ENCODE peak calls at places on chromosomes 11 and 22, in five cellular contexts. One of them, this sample, is unnamed.

GRCh38 chr11:134668076-134668475 is 256.0 kb upstream of the B3GAT1 start:
- DNase-seq in NB4: no peak
- DNase-seq in stimulated activated CD4-positive, alpha-beta T cell treated with anti-CD3 and anti-CD28 coated beads, Interleukin-1b, Interleukin-23, amount 100 ng/mL, for 1 hour: no peak
- DNase-seq in NCI-H1105 treated with DMSO at 0.1 percent for 48 hours: no peak
- DNase-seq in HT1080: no peak
- DNase-seq in this sample: no peak

GRCh38 chr11:4146070-4146764 is 51.6 kb downstream of the RRM1 start:
- DNase-seq in NB4: no peak
- DNase-seq in HT1080: no peak
- DNase-seq in stimulated activated CD4-positive, alpha-beta T cell treated with anti-CD3 and anti-CD28 coated beads, Interleukin-1b, Interleukin-23, amount 100 ng/mL, for 1 hour: no peak
- DNase-seq in NCI-H1105 treated with DMSO at 0.1 percent for 48 hours: no peak
- DNase-seq in this sample: no peak

GRCh38 chr22:23518381-23519187 is 61.5 kb downstream of the IGLL1 start:
- DNase-seq in NCI-H1105 treated with DMSO at 0.1 percent for 48 hours: no peak
- DNase-seq in stimulated activated CD4-positive, alpha-beta T cell treated with anti-CD3 and anti-CD28 coated beads, Interleukin-1b, Interleukin-23, amount 100 ng/mL, for 1 hour: no peak
- DNase-seq in NB4: no peak
- DNase-seq in HT1080: no peak
- DNase-seq in this sample: no peak

GRCh38 chr11:64173616-64174355 is 7.9 kb upstream of the MACROD1 start:
- DNase-seq in NB4: peak; percentile 56
- DNase-seq in NCI-H1105 treated with DMSO at 0.1 percent for 48 hours: no peak
- DNase-seq in HT1080: no peak
- DNase-seq in stimulated activated CD4-positive, alpha-beta T cell treated with anti-CD3 and anti-CD28 coated beads, Interleukin-1b, Interleukin-23, amount 100 ng/mL, for 1 hour: no peak
- DNase-seq in this sample: no peak

GRCh38 chr22:37401401-37401859 is 25.8 kb downstream of the ELFN2 start:
- DNase-seq in NCI-H1105 treated with DMSO at 0.1 percent for 48 hours: no peak
- DNase-seq in stimulated activated CD4-positive, alpha-beta T cell treated with anti-CD3 and anti-CD28 coated beads, Interleukin-1b, Interleukin-23, amount 100 ng/mL, for 1 hour: no peak
- DNase-seq in NB4: no peak
- DNase-seq in HT1080: no peak
- DNase-seq in this sample: no peak

GRCh38 chr22:33921576-33922181 is 1.4 kb upstream of the LARGE1 start:
- DNase-seq in NCI-H1105 treated with DMSO at 0.1 percent for 48 hours: peak; percentile 67
- DNase-seq in stimulated activated CD4-positive, alpha-beta T cell treated with anti-CD3 and anti-CD28 coated beads, Interleukin-1b, Interleukin-23, amount 100 ng/mL, for 1 hour: no peak
- DNase-seq in NB4: peak; percentile 31
- DNase-seq in HT1080: peak; percentile 25
- DNase-seq in this sample: peak; percentile 22

GRCh38 chr11:12188548-12189317 is 78.3 kb downstream of the MICAL2 start:
- DNase-seq in HT1080: no peak
- DNase-seq in stimulated activated CD4-positive, alpha-beta T cell treated with anti-CD3 and anti-CD28 coated beads, Interleukin-1b, Interleukin-23, amount 100 ng/mL, for 1 hour: no peak
- DNase-seq in NB4: no peak
- DNase-seq in NCI-H1105 treated with DMSO at 0.1 percent for 48 hours: no peak
- DNase-seq in this sample: no peak

GRCh38 chr11:119427279-119427678 is 4.3 kb upstream of the THY1 start:
- DNase-seq in NCI-H1105 treated with DMSO at 0.1 percent for 48 hours: no peak
- DNase-seq in HT1080: peak; percentile 11
- DNase-seq in NB4: peak; percentile 47
- DNase-seq in stimulated activated CD4-positive, alpha-beta T cell treated with anti-CD3 and anti-CD28 coated beads, Interleukin-1b, Interleukin-23, amount 100 ng/mL, for 1 hour: no peak
- DNase-seq in this sample: no peak

GRCh38 chr11:19595840-19596751 is 116.5 kb upstream of the NAV2 start:
- DNase-seq in HT1080: peak; percentile 70
- DNase-seq in stimulated activated CD4-positive, alpha-beta T cell treated with anti-CD3 and anti-CD28 coated beads, Interleukin-1b, Interleukin-23, amount 100 ng/mL, for 1 hour: no peak
- DNase-seq in NB4: no peak
- DNase-seq in NCI-H1105 treated with DMSO at 0.1 percent for 48 hours: no peak
- DNase-seq in this sample: no peak

GRCh38 chr11:121439337-121439736 is 12.8 kb upstream of the SORL1 start:
- DNase-seq in stimulated activated CD4-positive, alpha-beta T cell treated with anti-CD3 and anti-CD28 coated beads, Interleukin-1b, Interleukin-23, amount 100 ng/mL, for 1 hour: no peak
- DNase-seq in NB4: no peak
- DNase-seq in NCI-H1105 treated with DMSO at 0.1 percent for 48 hours: no peak
- DNase-seq in HT1080: no peak
- DNase-seq in this sample: no peak

GRCh38 chr11:130318031-130318673 is 3.4 kb upstream of the ZBTB44 start:
- DNase-seq in NB4: no peak
- DNase-seq in stimulated activated CD4-positive, alpha-beta T cell treated with anti-CD3 and anti-CD28 coated beads, Interleukin-1b, Interleukin-23, amount 100 ng/mL, for 1 hour: no peak
- DNase-seq in NCI-H1105 treated with DMSO at 0.1 percent for 48 hours: no peak
- DNase-seq in HT1080: no peak
- DNase-seq in this sample: no peak

GRCh38 chr11:61959678-61960077 is 7.8 kb downstream of the FTH1 start:
- DNase-seq in NCI-H1105 treated with DMSO at 0.1 percent for 48 hours: no peak
- DNase-seq in NB4: no peak
- DNase-seq in stimulated activated CD4-positive, alpha-beta T cell treated with anti-CD3 and anti-CD28 coated beads, Interleukin-1b, Interleukin-23, amount 100 ng/mL, for 1 hour: no peak
- DNase-seq in HT1080: no peak
- DNase-seq in this sample: no peak

GRCh38 chr11:102495161-102496042 is 35.1 kb downstream of the MMP7 start:
- DNase-seq in NB4: peak; percentile 84
- DNase-seq in HT1080: peak; percentile 71
- DNase-seq in NCI-H1105 treated with DMSO at 0.1 percent for 48 hours: peak; percentile 88
- DNase-seq in stimulated activated CD4-positive, alpha-beta T cell treated with anti-CD3 and anti-CD28 coated beads, Interleukin-1b, Interleukin-23, amount 100 ng/mL, for 1 hour: no peak
- DNase-seq in this sample: peak; percentile 51

GRCh38 chr11:65558785-65559509 is 788 bp upstream of the LTBP3 start:
- DNase-seq in NCI-H1105 treated with DMSO at 0.1 percent for 48 hours: no peak
- DNase-seq in HT1080: peak; percentile 64
- DNase-seq in NB4: no peak
- DNase-seq in stimulated activated CD4-positive, alpha-beta T cell treated with anti-CD3 and anti-CD28 coated beads, Interleukin-1b, Interleukin-23, amount 100 ng/mL, for 1 hour: no peak
- DNase-seq in this sample: no peak

GRCh38 chr22:42436402-42436801 is 4.2 kb upstream of the NFAM1 start:
- DNase-seq in NB4: no peak
- DNase-seq in HT1080: no peak
- DNase-seq in stimulated activated CD4-positive, alpha-beta T cell treated with anti-CD3 and anti-CD28 coated beads, Interleukin-1b, Interleukin-23, amount 100 ng/mL, for 1 hour: no peak
- DNase-seq in NCI-H1105 treated with DMSO at 0.1 percent for 48 hours: peak; percentile 67
- DNase-seq in this sample: no peak

GRCh38 chr11:13143486-13144297 is 133.9 kb upstream of the BMAL1 start:
- DNase-seq in stimulated activated CD4-positive, alpha-beta T cell treated with anti-CD3 and anti-CD28 coated beads, Interleukin-1b, Interleukin-23, amount 100 ng/mL, for 1 hour: no peak
- DNase-seq in NCI-H1105 treated with DMSO at 0.1 percent for 48 hours: no peak
- DNase-seq in HT1080: no peak
- DNase-seq in NB4: no peak
- DNase-seq in this sample: no peak

GRCh38 chr11:46352063-46352841 is 5.0 kb downstream of the DGKZ start:
- DNase-seq in NCI-H1105 treated with DMSO at 0.1 percent for 48 hours: no peak
- DNase-seq in NB4: peak; percentile 76
- DNase-seq in stimulated activated CD4-positive, alpha-beta T cell treated with anti-CD3 and anti-CD28 coated beads, Interleukin-1b, Interleukin-23, amount 100 ng/mL, for 1 hour: peak; percentile 47
- DNase-seq in HT1080: no peak
- DNase-seq in this sample: peak; percentile 86

GRCh38 chr11:74018331-74019005 is 9.6 kb upstream of the UCP3 start:
- DNase-seq in NB4: peak; percentile 41
- DNase-seq in NCI-H1105 treated with DMSO at 0.1 percent for 48 hours: no peak
- DNase-seq in HT1080: no peak
- DNase-seq in stimulated activated CD4-positive, alpha-beta T cell treated with anti-CD3 and anti-CD28 coated beads, Interleukin-1b, Interleukin-23, amount 100 ng/mL, for 1 hour: no peak
- DNase-seq in this sample: no peak

GRCh38 chr11:42967653-42968052 is 344.1 kb upstream of the API5 start:
- DNase-seq in NB4: no peak
- DNase-seq in HT1080: no peak
- DNase-seq in NCI-H1105 treated with DMSO at 0.1 percent for 48 hours: peak; percentile 55
- DNase-seq in stimulated activated CD4-positive, alpha-beta T cell treated with anti-CD3 and anti-CD28 coated beads, Interleukin-1b, Interleukin-23, amount 100 ng/mL, for 1 hour: no peak
- DNase-seq in this sample: no peak

GRCh38 chr11:111627591-111627990 is 25.3 kb downstream of the SIK2 start:
- DNase-seq in HT1080: no peak
- DNase-seq in stimulated activated CD4-positive, alpha-beta T cell treated with anti-CD3 and anti-CD28 coated beads, Interleukin-1b, Interleukin-23, amount 100 ng/mL, for 1 hour: no peak
- DNase-seq in NB4: no peak
- DNase-seq in NCI-H1105 treated with DMSO at 0.1 percent for 48 hours: no peak
- DNase-seq in this sample: no peak

GRCh38 chr11:107563702-107564101 is 1.8 kb downstream of the ALKBH8 start:
- DNase-seq in NCI-H1105 treated with DMSO at 0.1 percent for 48 hours: peak; percentile 44
- DNase-seq in NB4: peak; percentile 72
- DNase-seq in stimulated activated CD4-positive, alpha-beta T cell treated with anti-CD3 and anti-CD28 coated beads, Interleukin-1b, Interleukin-23, amount 100 ng/mL, for 1 hour: no peak
- DNase-seq in HT1080: peak; percentile 85
- DNase-seq in this sample: peak; percentile 58

GRCh38 chr11:12704049-12704448 is 29.8 kb downstream of the TEAD1 start:
- DNase-seq in HT1080: peak; percentile 30
- DNase-seq in stimulated activated CD4-positive, alpha-beta T cell treated with anti-CD3 and anti-CD28 coated beads, Interleukin-1b, Interleukin-23, amount 100 ng/mL, for 1 hour: no peak
- DNase-seq in NCI-H1105 treated with DMSO at 0.1 percent for 48 hours: no peak
- DNase-seq in NB4: no peak
- DNase-seq in this sample: no peak

GRCh38 chr11:44579172-44579804 is 13.8 kb downstream of the CD82 start:
- DNase-seq in NCI-H1105 treated with DMSO at 0.1 percent for 48 hours: no peak
- DNase-seq in stimulated activated CD4-positive, alpha-beta T cell treated with anti-CD3 and anti-CD28 coated beads, Interleukin-1b, Interleukin-23, amount 100 ng/mL, for 1 hour: no peak
- DNase-seq in NB4: no peak
- DNase-seq in HT1080: no peak
- DNase-seq in this sample: no peak

GRCh38 chr11:110565344-110565684 is 135.6 kb downstream of the FDX1 start:
- DNase-seq in NCI-H1105 treated with DMSO at 0.1 percent for 48 hours: no peak
- DNase-seq in HT1080: peak; percentile 48
- DNase-seq in NB4: peak; percentile 56
- DNase-seq in stimulated activated CD4-positive, alpha-beta T cell treated with anti-CD3 and anti-CD28 coated beads, Interleukin-1b, Interleukin-23, amount 100 ng/mL, for 1 hour: no peak
- DNase-seq in this sample: no peak